ENCODE peak calls at places on chromosomes 16 and 17, in nine cellular contexts. One of them, this sample, is unnamed.

GRCh38 chr17:64378890-64379354 is 11.7 kb downstream of the PECAM1 start:
- DNase-seq in HCT116: no peak
- DNase-seq in Peyer's patch: no peak
- DNase-seq in A549: no peak
- DNase-seq in transverse colon: peak
- DNase-seq in K562: no peak
- DNase-seq in heart left ventricle: no peak
- DNase-seq in adrenal gland: no peak
- DNase-seq in upper lobe of left lung: no peak
- DNase-seq in this sample: peak

GRCh38 chr17:75684924-75685323 is 17.8 kb downstream of the SAP30BP start:
- DNase-seq in K562: no peak
- DNase-seq in transverse colon: peak
- DNase-seq in upper lobe of left lung: no peak
- DNase-seq in adrenal gland: no peak
- DNase-seq in Peyer's patch: no peak
- DNase-seq in heart left ventricle: no peak
- DNase-seq in A549: peak
- DNase-seq in HCT116: no peak
- DNase-seq in this sample: peak

GRCh38 chr16:17224859-17225258 is 245.9 kb downstream of the XYLT1 start:
- DNase-seq in adrenal gland: peak
- DNase-seq in HCT116: no peak
- DNase-seq in transverse colon: peak
- DNase-seq in Peyer's patch: peak
- DNase-seq in upper lobe of left lung: no peak
- DNase-seq in A549: no peak
- DNase-seq in K562: no peak
- DNase-seq in heart left ventricle: peak
- DNase-seq in this sample: peak

GRCh38 chr17:12627776-12628491 is 37.8 kb upstream of the MYOCD start:
- DNase-seq in Peyer's patch: no peak
- DNase-seq in A549: peak
- DNase-seq in transverse colon: no peak
- DNase-seq in HCT116: no peak
- DNase-seq in K562: no peak
- DNase-seq in upper lobe of left lung: no peak
- DNase-seq in adrenal gland: no peak
- DNase-seq in heart left ventricle: no peak
- DNase-seq in this sample: no peak

GRCh38 chr17:80248894-80249710 is 11.6 kb upstream of the RNF213 start:
- DNase-seq in K562: no peak
- DNase-seq in upper lobe of left lung: peak
- DNase-seq in adrenal gland: no peak
- DNase-seq in HCT116: no peak
- DNase-seq in heart left ventricle: no peak
- DNase-seq in transverse colon: no peak
- DNase-seq in A549: no peak
- DNase-seq in Peyer's patch: no peak
- DNase-seq in this sample: no peak

GRCh38 chr17:83067071-83067717 is 12.2 kb upstream of the METRNL start:
- DNase-seq in upper lobe of left lung: peak
- DNase-seq in HCT116: no peak
- DNase-seq in heart left ventricle: peak
- DNase-seq in K562: no peak
- DNase-seq in adrenal gland: peak
- DNase-seq in A549: no peak
- DNase-seq in transverse colon: peak
- DNase-seq in Peyer's patch: no peak
- DNase-seq in this sample: peak

GRCh38 chr16:23020084-23020483 is 129.2 kb downstream of the USP31 start:
- DNase-seq in HCT116: no peak
- DNase-seq in K562: peak
- DNase-seq in upper lobe of left lung: no peak
- DNase-seq in Peyer's patch: no peak
- DNase-seq in transverse colon: no peak
- DNase-seq in adrenal gland: no peak
- DNase-seq in A549: peak
- DNase-seq in heart left ventricle: no peak
- DNase-seq in this sample: no peak

GRCh38 chr17:38403491-38403890 is 24.8 kb upstream of the ARHGAP23 start:
- DNase-seq in adrenal gland: no peak
- DNase-seq in transverse colon: no peak
- DNase-seq in K562: no peak
- DNase-seq in heart left ventricle: no peak
- DNase-seq in HCT116: no peak
- DNase-seq in Peyer's patch: no peak
- DNase-seq in A549: peak
- DNase-seq in upper lobe of left lung: no peak
- DNase-seq in this sample: no peak

GRCh38 chr17:9071921-9072503 is 50.7 kb downstream of the NTN1 start:
- DNase-seq in HCT116: no peak
- DNase-seq in Peyer's patch: no peak
- DNase-seq in upper lobe of left lung: no peak
- DNase-seq in heart left ventricle: no peak
- DNase-seq in adrenal gland: no peak
- DNase-seq in A549: no peak
- DNase-seq in transverse colon: no peak
- DNase-seq in K562: no peak
- DNase-seq in this sample: no peak

GRCh38 chr16:15041260-15042011 is 14.4 kb downstream of the NTAN1 start:
- DNase-seq in HCT116: no peak
- DNase-seq in Peyer's patch: no peak
- DNase-seq in upper lobe of left lung: peak
- DNase-seq in adrenal gland: peak
- DNase-seq in K562: peak
- DNase-seq in heart left ventricle: peak
- DNase-seq in transverse colon: peak
- DNase-seq in A549: no peak
- DNase-seq in this sample: peak

GRCh38 chr17:66833201-66833600 is 1.7 kb upstream of the CACNG5 start:
- DNase-seq in transverse colon: no peak
- DNase-seq in upper lobe of left lung: no peak
- DNase-seq in adrenal gland: no peak
- DNase-seq in K562: no peak
- DNase-seq in HCT116: no peak
- DNase-seq in Peyer's patch: no peak
- DNase-seq in heart left ventricle: no peak
- DNase-seq in A549: no peak
- DNase-seq in this sample: no peak

GRCh38 chr17:10117581-10118001 is 80.8 kb downstream of the GAS7 start:
- DNase-seq in adrenal gland: no peak
- DNase-seq in HCT116: no peak
- DNase-seq in A549: no peak
- DNase-seq in K562: no peak
- DNase-seq in transverse colon: peak
- DNase-seq in Peyer's patch: peak
- DNase-seq in heart left ventricle: no peak
- DNase-seq in upper lobe of left lung: no peak
- DNase-seq in this sample: no peak

GRCh38 chr17:39872700-39873099 is 4.7 kb downstream of the ZPBP2 start:
- DNase-seq in HCT116: no peak
- DNase-seq in adrenal gland: no peak
- DNase-seq in upper lobe of left lung: no peak
- DNase-seq in A549: no peak
- DNase-seq in Peyer's patch: no peak
- DNase-seq in heart left ventricle: no peak
- DNase-seq in transverse colon: no peak
- DNase-seq in K562: no peak
- DNase-seq in this sample: no peak

GRCh38 chr16:3097266-3097665 is 1.8 kb downstream of the ZSCAN10 start:
- DNase-seq in transverse colon: no peak
- DNase-seq in adrenal gland: no peak
- DNase-seq in HCT116: no peak
- DNase-seq in heart left ventricle: no peak
- DNase-seq in upper lobe of left lung: no peak
- DNase-seq in Peyer's patch: no peak
- DNase-seq in A549: no peak
- DNase-seq in K562: no peak
- DNase-seq in this sample: no peak

GRCh38 chr17:42819939-42820535 is 4.0 kb downstream of the BECN1 start:
- DNase-seq in HCT116: peak
- DNase-seq in transverse colon: peak
- DNase-seq in upper lobe of left lung: no peak
- DNase-seq in heart left ventricle: peak
- DNase-seq in Peyer's patch: peak
- DNase-seq in K562: peak
- DNase-seq in adrenal gland: peak
- DNase-seq in A549: peak
- DNase-seq in this sample: peak

GRCh38 chr16:15484662-15485061 is 50.3 kb downstream of the BMERB1 start:
- DNase-seq in adrenal gland: no peak
- DNase-seq in upper lobe of left lung: no peak
- DNase-seq in transverse colon: no peak
- DNase-seq in Peyer's patch: no peak
- DNase-seq in K562: no peak
- DNase-seq in heart left ventricle: no peak
- DNase-seq in A549: no peak
- DNase-seq in HCT116: no peak
- DNase-seq in this sample: no peak

GRCh38 chr16:14658063-14658462 is 25.3 kb downstream of the BFAR start:
- DNase-seq in adrenal gland: no peak
- DNase-seq in A549: no peak
- DNase-seq in transverse colon: peak
- DNase-seq in heart left ventricle: no peak
- DNase-seq in K562: no peak
- DNase-seq in HCT116: no peak
- DNase-seq in Peyer's patch: no peak
- DNase-seq in upper lobe of left lung: no peak
- DNase-seq in this sample: no peak

GRCh38 chr16:78598186-78598585 is 498.7 kb downstream of the WWOX start:
- DNase-seq in heart left ventricle: no peak
- DNase-seq in K562: no peak
- DNase-seq in A549: no peak
- DNase-seq in HCT116: no peak
- DNase-seq in transverse colon: no peak
- DNase-seq in adrenal gland: no peak
- DNase-seq in upper lobe of left lung: no peak
- DNase-seq in Peyer's patch: no peak
- DNase-seq in this sample: no peak
- TF ChIP-seq POLR2A in heart left ventricle: no peak
- TF ChIP-seq POLR2A in K562: no peak
- TF ChIP-seq POLR2A in A549: no peak
- TF ChIP-seq POLR2A in HCT116: no peak
- TF ChIP-seq POLR2A in transverse colon: no peak
- TF ChIP-seq POLR2A in adrenal gland: no peak
- TF ChIP-seq POLR2A in upper lobe of left lung: no peak
- TF ChIP-seq POLR2A in Peyer's patch: no peak
- TF ChIP-seq POLR2A in this sample: no peak

DNA sequence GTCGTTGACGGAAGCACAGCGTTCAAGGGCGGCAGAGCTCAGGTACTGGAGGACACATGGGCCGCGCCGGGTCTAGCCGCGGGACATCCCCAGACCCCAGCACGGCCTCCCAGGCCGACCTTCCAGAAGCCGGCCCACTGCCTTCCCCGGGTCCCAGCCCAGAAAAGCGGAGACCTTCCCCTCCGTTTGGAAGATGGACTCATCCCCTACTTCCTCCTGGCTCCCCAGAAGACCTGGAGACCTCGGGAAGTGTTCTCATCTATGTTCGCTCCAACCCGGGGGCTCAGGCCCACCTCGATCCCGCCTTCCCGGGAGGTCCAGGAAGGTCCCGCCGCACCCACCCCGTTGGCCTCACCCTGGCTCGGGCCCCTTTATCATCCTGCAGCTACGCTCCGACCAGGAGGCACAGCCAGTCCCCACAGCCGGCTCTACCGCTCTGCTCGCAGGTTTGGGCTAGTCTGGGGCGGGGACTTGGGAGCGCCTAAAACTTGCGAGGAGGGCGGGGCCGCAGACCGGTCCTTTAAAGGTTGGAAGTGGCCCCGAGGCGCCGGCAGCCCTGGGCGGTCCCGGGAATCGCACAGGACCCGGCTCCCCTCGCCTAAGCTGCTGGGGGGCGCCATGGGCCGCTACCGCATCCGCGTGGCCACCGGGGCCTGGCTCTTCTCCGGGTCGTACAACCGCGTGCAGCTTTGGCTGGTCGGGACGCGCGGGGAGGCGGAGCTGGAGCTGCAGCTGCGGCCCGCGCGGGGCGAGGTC is at the start of gene ALOX12:
- DNase-seq in HCT116: no peak
- DNase-seq in transverse colon: no peak
- DNase-seq in K562: no peak
- DNase-seq in heart left ventricle: no peak
- DNase-seq in adrenal gland: no peak
- DNase-seq in Peyer's patch: no peak
- DNase-seq in A549: no peak
- DNase-seq in upper lobe of left lung: peak
- DNase-seq in this sample: peak
- TF ChIP-seq POLR2A in HCT116: no peak
- TF ChIP-seq POLR2A in transverse colon: no peak
- TF ChIP-seq POLR2A in K562: no peak
- TF ChIP-seq POLR2A in heart left ventricle: no peak
- TF ChIP-seq POLR2A in adrenal gland: no peak
- TF ChIP-seq POLR2A in Peyer's patch: no peak
- TF ChIP-seq POLR2A in A549: no peak
- TF ChIP-seq POLR2A in upper lobe of left lung: no peak
- TF ChIP-seq POLR2A in this sample: no peak

DNA sequence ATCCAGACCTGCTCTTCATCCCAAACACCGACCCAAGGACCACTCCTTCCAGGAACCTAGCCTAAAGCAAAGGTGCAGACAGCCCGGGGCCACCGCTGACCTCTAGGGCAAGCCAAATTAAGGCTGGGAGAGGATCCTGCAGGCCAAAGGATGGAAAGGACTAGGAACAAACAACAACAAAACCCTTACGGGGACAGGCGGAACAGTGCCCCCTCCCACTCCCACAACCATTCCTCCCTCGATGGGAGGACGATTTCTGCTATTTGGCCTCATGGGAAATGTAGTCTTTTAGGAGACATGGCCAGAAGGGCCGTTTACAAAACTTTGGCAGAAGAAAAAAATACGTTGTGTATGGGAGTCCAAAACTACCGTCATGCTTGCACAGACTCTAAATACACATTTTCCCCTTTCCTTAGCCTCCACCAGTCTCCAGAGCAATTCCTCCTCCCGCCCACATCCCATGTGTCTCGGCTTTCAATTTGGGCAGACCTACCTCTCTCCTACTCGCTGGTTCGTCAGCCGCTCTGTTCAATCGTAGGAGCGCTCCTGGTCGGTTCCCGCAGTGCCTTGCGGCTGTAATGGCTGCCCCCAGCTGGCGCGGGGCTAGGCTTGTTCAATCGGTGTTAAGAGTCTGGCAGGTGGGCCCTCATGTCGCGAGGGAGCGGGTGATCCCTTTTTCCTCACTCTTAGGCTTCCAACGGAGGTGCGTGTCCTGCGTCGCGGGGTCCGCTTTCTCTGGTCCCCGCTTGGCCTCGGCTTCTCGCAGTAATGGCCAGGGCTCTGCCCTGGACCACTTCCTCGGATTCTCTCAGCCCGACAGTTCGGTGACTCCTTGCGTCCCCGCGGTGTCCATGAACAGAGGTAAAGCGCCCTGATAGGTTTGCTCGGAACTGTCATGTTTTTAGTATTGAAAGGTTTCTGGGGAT is at the start of gene ERAL1:
- DNase-seq in transverse colon: peak
- DNase-seq in heart left ventricle: peak
- DNase-seq in HCT116: peak
- DNase-seq in A549: peak
- DNase-seq in upper lobe of left lung: peak
- DNase-seq in K562: peak
- DNase-seq in Peyer's patch: peak
- DNase-seq in adrenal gland: peak
- DNase-seq in this sample: peak
- TF ChIP-seq POLR2A in transverse colon: peak
- TF ChIP-seq POLR2A in heart left ventricle: peak
- TF ChIP-seq POLR2A in HCT116: peak
- TF ChIP-seq POLR2A in A549: peak
- TF ChIP-seq POLR2A in upper lobe of left lung: no peak
- TF ChIP-seq POLR2A in K562: peak
- TF ChIP-seq POLR2A in Peyer's patch: peak
- TF ChIP-seq POLR2A in adrenal gland: no peak
- TF ChIP-seq POLR2A in this sample: no peak

GRCh38 chr16:20332411-20332810 is 5.1 kb upstream of the GP2 start:
- DNase-seq in Peyer's patch: no peak
- DNase-seq in adrenal gland: no peak
- DNase-seq in heart left ventricle: no peak
- DNase-seq in K562: no peak
- DNase-seq in A549: no peak
- DNase-seq in upper lobe of left lung: no peak
- DNase-seq in transverse colon: no peak
- DNase-seq in HCT116: no peak
- DNase-seq in this sample: no peak
- TF ChIP-seq POLR2A in Peyer's patch: no peak
- TF ChIP-seq POLR2A in adrenal gland: no peak
- TF ChIP-seq POLR2A in heart left ventricle: no peak
- TF ChIP-seq POLR2A in K562: no peak
- TF ChIP-seq POLR2A in A549: no peak
- TF ChIP-seq POLR2A in upper lobe of left lung: no peak
- TF ChIP-seq POLR2A in transverse colon: no peak
- TF ChIP-seq POLR2A in HCT116: no peak
- TF ChIP-seq POLR2A in this sample: no peak